ENCODE peak calls at places on chromosomes 3 and 15, in nine cellular contexts. Z is stomach, B is transverse colon, N is HepG2, E is upper lobe of left lung, Y is suprapubic skin, O is HCT116, I is GM12892, H is esophagus muscularis mucosa. X is an unnamed sample.
A peak's percentile ranks its signal among the peaks of the same experiment; 100 is the strongest.

GRCh38 chr15:60001642-60002527 is 2.2 kb upstream of the FOXB1 start:
- DNase-seq in B (no peak), O (no peak), I (no peak), Z (no peak), E (no peak), Y (no peak), N (no peak), H (no peak), X (no peak)

GRCh38 chr3:165464736-165465135 is 268.6 kb upstream of the SLITRK3 start:
- DNase-seq in N (no peak), I (no peak), Z (no peak), Y (no peak), E (no peak), B (no peak), O (no peak), H (no peak), X (no peak)

GRCh38 chr15:63276342-63277043 is 912 bp upstream of the APH1B start:
- DNase-seq in E (no peak), B (no peak), H (no peak), Z (no peak), N (no peak), Y (no peak), I (no peak), O (no peak), X (no peak)

GRCh38 chr3:66383023-66383422 is 117.8 kb downstream of the LRIG1 start:
- DNase-seq in Y (no peak), H (peak; percentile 72), B (no peak), Z (no peak), N (no peak), E (no peak), O (no peak), I (no peak), X (no peak)

GRCh38 chr3:73073091-73073707 is 11.7 kb downstream of the EBLN2 start:
- DNase-seq in Y (no peak), Z (no peak), B (no peak), O (no peak), H (no peak), E (no peak), N (peak; percentile 15), I (no peak), X (no peak)

GRCh38 chr3:24495334-24495994 is 814 bp upstream of the THRB start:
- DNase-seq in I (peak; percentile 9), Y (peak; percentile 85), N (peak; percentile 56), B (peak; percentile 67), H (no peak), Z (peak; percentile 70), E (peak; percentile 53), O (peak; percentile 60), X (no peak)

GRCh38 chr3:197514786-197515090 is 41.0 kb downstream of the BDH1 start:
- DNase-seq in Z (no peak), O (no peak), N (no peak), I (no peak), H (no peak), B (no peak), E (no peak), Y (no peak), X (no peak)

GRCh38 chr3:110414851-110415250 is 656.8 kb upstream of the NECTIN3 start:
- DNase-seq in O (peak; percentile 73), E (no peak), B (no peak), H (no peak), N (peak; percentile 31), Y (no peak), Z (no peak), I (no peak), X (no peak)

DNA sequence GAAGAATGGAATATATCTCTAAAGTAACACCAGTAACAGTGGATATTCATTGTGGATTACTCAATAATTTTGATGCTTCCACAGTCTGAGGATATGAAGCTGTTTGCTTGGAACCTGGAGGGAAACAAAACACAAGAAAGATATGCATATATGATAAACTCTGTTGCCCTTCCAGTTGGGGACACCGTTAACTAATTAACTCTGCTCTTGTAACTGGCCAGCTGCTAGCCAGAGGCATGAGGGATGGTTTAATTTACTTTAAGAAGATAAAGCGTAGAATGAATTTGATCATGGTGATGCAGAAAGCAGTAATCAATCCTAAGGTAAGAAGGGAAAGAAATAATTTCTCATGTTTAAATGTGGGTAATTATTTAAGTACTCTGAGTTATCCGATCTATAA is 442.6 kb downstream of the NAALADL2 start:
- DNase-seq in H (no peak), O (no peak), B (no peak), Z (no peak), Y (no peak), E (no peak), I (no peak), N (no peak), X (no peak)
- TF ChIP-seq POLR2AphosphoS5 in H (no peak), O (no peak), B (no peak), Z (no peak), Y (no peak), E (no peak), I (no peak), N (no peak), X (no peak)

GRCh38 chr15:44426975-44427755 is at the start of gene CTDSPL2:
- DNase-seq in O (peak; percentile 97), I (peak; percentile 80), B (peak; percentile 98), N (peak; percentile 96), H (peak; percentile 99), Y (peak; percentile 98), Z (peak; percentile 98), E (peak; percentile 99), X (peak; percentile 78)
- TF ChIP-seq POLR2A in O (peak; percentile 50), I (peak; percentile 87), B (peak; percentile 73), N (peak; percentile 90), H (no peak), Y (no peak), Z (no peak), E (peak; percentile 69), X (peak; percentile 81)

GRCh38 chr3:141526709-141527108 is 39.9 kb downstream of the RASA2 start:
- DNase-seq in Z (no peak), N (no peak), B (no peak), I (no peak), H (no peak), Y (no peak), E (no peak), O (no peak), X (no peak)
- TF ChIP-seq POLR2AphosphoS5 in Z (no peak), N (no peak), B (no peak), I (no peak), H (no peak), Y (no peak), E (no peak), O (no peak), X (no peak)

DNA sequence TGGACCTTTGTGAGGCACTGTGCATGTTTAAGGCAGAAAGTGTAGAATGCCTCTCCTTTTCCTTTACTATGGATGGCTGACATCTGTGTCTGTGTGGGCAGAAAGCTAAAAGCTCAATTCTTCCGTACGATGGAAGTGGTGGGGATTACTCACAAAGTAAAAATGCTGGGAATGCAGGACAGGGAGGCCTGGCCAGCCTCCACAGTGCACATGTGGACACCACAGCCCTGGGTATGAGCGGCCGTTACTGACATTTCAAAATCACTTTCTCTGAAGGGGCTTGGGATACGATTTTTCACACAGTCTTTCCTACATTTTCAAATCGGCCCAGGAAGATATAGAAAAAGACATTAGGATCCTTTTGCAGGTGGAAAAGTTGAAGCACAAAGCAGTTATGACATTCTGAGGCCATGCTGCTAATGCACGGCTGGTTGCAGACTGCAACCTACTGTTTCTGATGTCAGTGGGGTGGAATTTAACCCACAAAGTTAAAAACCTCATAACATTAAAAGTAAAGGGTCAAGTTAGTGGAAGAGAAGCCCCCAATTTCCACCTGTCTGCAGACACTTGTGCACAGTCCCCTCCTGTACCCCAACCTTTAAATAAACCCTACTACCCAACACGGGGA is 27.9 kb downstream of the EHD4 start:
- DNase-seq in O (peak; percentile 37), H (no peak), Z (no peak), E (no peak), Y (peak; percentile 79), N (peak; percentile 70), B (no peak), I (no peak), X (no peak)
- TF ChIP-seq POLR2A in O (no peak), H (no peak), Z (no peak), E (no peak), Y (no peak), N (no peak), B (no peak), I (no peak), X (no peak)

DNA sequence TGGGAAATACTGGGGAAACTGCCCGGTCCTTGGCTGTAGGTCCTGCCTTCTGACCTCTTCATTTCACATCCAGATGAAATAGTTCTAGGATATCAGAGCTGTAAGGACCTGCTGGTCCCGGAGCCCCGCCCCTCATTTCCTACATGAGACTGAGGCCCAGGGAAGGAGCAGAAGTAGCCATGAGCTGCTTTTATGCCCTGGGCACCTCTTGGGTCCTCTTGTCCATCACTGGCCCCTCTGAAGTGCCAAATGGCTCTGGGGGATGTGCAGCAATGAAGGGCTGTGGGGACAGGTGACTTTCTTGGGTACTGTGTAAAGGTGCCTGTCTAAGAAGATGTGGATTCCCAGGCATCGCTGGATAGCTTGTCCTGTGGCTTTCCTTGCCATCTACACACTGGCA is 40.3 kb upstream of the ESYT3 start:
- DNase-seq in E (no peak), Y (peak; percentile 35), O (no peak), N (no peak), Z (no peak), I (no peak), H (no peak), B (no peak), X (no peak)
- TF ChIP-seq POLR2AphosphoS5 in E (no peak), Y (no peak), O (no peak), N (no peak), Z (no peak), I (no peak), H (no peak), B (no peak), X (no peak)

X was measured in GM12891.